ENCODE peak calls at places on chromosomes 12 and 14, in five cellular contexts. U is GM03348; O is ELR; T is pulmonary artery endothelial cell; K is activated naive CD4-positive, alpha-beta T cell treated with anti-CD3 and anti-CD28 coated beads, Interleukin-2, amount 10 ng/mL, durations not matched to agents 7 days and 5 days. D is an unnamed sample.
A peak's percentile ranks its signal among the peaks of the same experiment; 100 is the strongest.

GRCh38 chr14:52380294-52380693 is 66.2 kb downstream of the PTGER2 start:
- DNase-seq in U (no peak), K (no peak), T (no peak), O (peak; percentile 85), D (no peak)

GRCh38 chr12:58414398-58414871 is 473.1 kb downstream of the ATP23 start:
- DNase-seq in K (no peak), T (no peak), U (no peak), O (peak; percentile 93), D (no peak)

GRCh38 chr14:56498112-56498511 is 81.5 kb upstream of the TMEM260 start:
- DNase-seq in O (no peak), K (no peak), T (no peak), U (no peak), D (no peak)

GRCh38 chr14:59483819-59484610 is at the start of the genes JKAMP and L3HYPDH:
- DNase-seq in O (peak; percentile 98), T (peak; percentile 79), K (peak; percentile 99), U (peak; percentile 97), D (peak; percentile 89)

GRCh38 chr12:68510394-68510793 is 100.3 kb upstream of the RAP1B start:
- DNase-seq in U (no peak), K (no peak), O (peak; percentile 40), T (no peak), D (no peak)

GRCh38 chr14:34843011-34843554 is 32.1 kb downstream of the BAZ1A start:
- DNase-seq in T (no peak), U (peak; percentile 70), K (no peak), O (peak; percentile 67), D (no peak)

GRCh38 chr12:40382217-40382616 is 157.4 kb downstream of the LRRK2 start:
- DNase-seq in K (no peak), O (no peak), T (no peak), U (no peak), D (no peak)

GRCh38 chr12:48966177-48966890 is 5.2 kb downstream of the WNT10B start:
- DNase-seq in O (no peak), K (no peak), T (no peak), U (no peak), D (no peak)

GRCh38 chr12:10716704-10717315 is 6.3 kb downstream of the YBX3 start:
- DNase-seq in U (peak; percentile 86), K (no peak), O (peak; percentile 92), T (peak; percentile 83), D (no peak)

GRCh38 chr12:12506541-12506940 is 56.1 kb downstream of the DUSP16 start:
- DNase-seq in T (no peak), U (peak; percentile 64), K (no peak), O (peak; percentile 55), D (no peak)

GRCh38 chr12:561908-562593 is 101.2 kb downstream of the NINJ2 start:
- DNase-seq in T (no peak), O (no peak), K (no peak), U (no peak), D (no peak)

GRCh38 chr14:91326514-91326832 is 82.0 kb upstream of the GPR68 start:
- DNase-seq in O (no peak), U (no peak), T (no peak), K (no peak), D (no peak)

GRCh38 chr12:52354197-52354596 is 13.1 kb downstream of the KRT85 start:
- DNase-seq in U (no peak), O (no peak), K (peak; percentile 10), T (no peak), D (no peak)

GRCh38 chr12:9827209-9827888 is at the start of gene KLRF1:
- DNase-seq in T (no peak), U (no peak), O (no peak), K (no peak), D (no peak)

GRCh38 chr12:27952510-27952909 is 20.0 kb downstream of the PTHLH start:
- DNase-seq in T (no peak), K (no peak), U (no peak), O (no peak), D (no peak)

GRCh38 chr14:80608563-80608962 is 333.0 kb downstream of the CEP128 start:
- DNase-seq in T (no peak), O (no peak), K (no peak), U (no peak), D (no peak)